ENCODE peak calls at places on chromosomes 6 and 20, in eight cellular contexts. V is GM23338, F is OCI-LY7, Q is hepatocyte, U is PC-9, E is HCT116, L is SK-N-SH, Y is MM.1S. S is an unnamed sample. For H3K9me2, the result is how much of the 10 kb centered on the place peaks cover.

GRCh38 chr20:3330046-3330741 is 77.3 kb downstream of the DNAAF9 start:
- DNase-seq in Y (no peak), Q (no peak), F (no peak), U (no peak), L (no peak), V (no peak), E (no peak), S (peak)

GRCh38 chr20:48147326-48147725 is 362.0 kb upstream of the SULF2 start:
- DNase-seq in E (no peak), V (no peak), F (no peak), L (no peak), U (no peak), Y (no peak), Q (no peak), S (no peak)

GRCh38 chr6:108497883-108498282 is 62.8 kb upstream of the FOXO3 start:
- DNase-seq in V (peak), L (peak), Y (peak), Q (peak), U (no peak), E (peak), F (peak), S (peak)

GRCh38 chr20:41058007-41058673 is 29.5 kb downstream of the TOP1 start:
- DNase-seq in L (peak), V (no peak), E (peak), F (no peak), U (no peak), Y (no peak), Q (peak), S (peak)

GRCh38 chr6:141050470-141050869 is 1082.3 kb upstream of the GJE1 start:
- DNase-seq in L (no peak), E (no peak), U (no peak), F (no peak), V (no peak), Q (no peak), Y (no peak), S (no peak)

GRCh38 chr20:11849976-11850670 is 67.6 kb upstream of the BTBD3 start:
- DNase-seq in Q (no peak), U (peak), V (no peak), L (no peak), Y (no peak), F (no peak), E (peak), S (peak)

GRCh38 chr6:79710127-79710526 is 79.0 kb downstream of the SH3BGRL2 start:
- DNase-seq in Y (no peak), E (no peak), U (no peak), V (no peak), F (no peak), L (no peak), Q (no peak), S (no peak)

GRCh38 chr6:53862517-53863457 is 68.0 kb downstream of the LRRC1 start:
- DNase-seq in V (no peak), U (no peak), E (no peak), F (no peak), L (no peak), Q (no peak), Y (no peak), S (peak)

DNA sequence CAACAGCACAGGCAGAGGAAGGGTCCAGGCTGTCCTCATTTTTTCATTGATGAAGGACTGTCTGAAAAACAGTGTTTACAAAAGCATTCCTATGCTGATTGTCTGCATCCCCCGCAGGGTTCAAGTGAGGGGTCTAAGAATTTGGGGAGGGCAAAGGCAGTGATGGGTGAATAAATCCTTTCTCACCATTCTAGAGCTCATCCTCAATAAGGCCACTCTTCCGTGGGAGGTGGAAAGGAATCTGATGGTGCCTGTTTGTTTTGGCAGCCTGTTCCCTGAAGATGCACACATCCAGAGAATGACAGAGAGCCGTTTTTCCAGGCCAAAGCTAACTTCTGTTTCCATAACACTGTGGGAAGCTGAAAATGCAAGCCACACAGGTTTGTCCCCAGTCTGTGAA is 164.5 kb downstream of the MOXD1 start:
- DNase-seq in Y (no peak), U (no peak), L (no peak), V (peak), F (no peak), E (no peak), Q (no peak), S (no peak)
- H3K9me2 ChIP-seq in Y (under half), U (under half), L (under half), V (under half), F (under half), E (under half), Q (under half), S (under half)

DNA sequence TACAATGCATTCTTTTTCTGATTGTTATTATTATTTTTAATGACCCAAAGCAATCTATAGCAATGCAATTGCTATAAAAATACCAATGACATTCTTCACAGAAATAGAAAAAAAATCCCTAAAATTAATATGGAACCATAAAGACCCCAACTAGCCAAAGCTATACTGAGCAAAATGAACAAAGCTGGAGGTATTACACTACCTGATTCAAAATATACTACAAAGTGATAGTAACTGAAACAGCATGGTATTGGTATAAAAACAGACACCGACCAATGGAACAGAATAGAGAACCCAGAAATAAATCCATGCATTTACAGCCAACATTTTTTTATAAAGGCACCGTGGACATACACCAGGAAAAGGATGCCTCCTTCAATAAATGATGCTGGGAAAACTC is 60.5 kb upstream of the EEF1A1 start:
- DNase-seq in E (no peak), Y (no peak), Q (no peak), L (no peak), F (no peak), V (no peak), U (no peak), S (no peak)
- TF ChIP-seq CTCF in E (no peak), Y (no peak), Q (no peak), L (no peak), F (no peak), V (no peak), U (no peak), S (no peak)

GRCh38 chr20:2259731-2260130 is 36.1 kb upstream of the TGM3 start:
- DNase-seq in L (no peak), E (no peak), F (no peak), V (no peak), U (no peak), Y (no peak), Q (no peak), S (no peak)
- H3K9me2 ChIP-seq in L (under half), E (under half), F (under half), V (under half), U (under half), Y (under half), Q (under half), S (under half)

DNA sequence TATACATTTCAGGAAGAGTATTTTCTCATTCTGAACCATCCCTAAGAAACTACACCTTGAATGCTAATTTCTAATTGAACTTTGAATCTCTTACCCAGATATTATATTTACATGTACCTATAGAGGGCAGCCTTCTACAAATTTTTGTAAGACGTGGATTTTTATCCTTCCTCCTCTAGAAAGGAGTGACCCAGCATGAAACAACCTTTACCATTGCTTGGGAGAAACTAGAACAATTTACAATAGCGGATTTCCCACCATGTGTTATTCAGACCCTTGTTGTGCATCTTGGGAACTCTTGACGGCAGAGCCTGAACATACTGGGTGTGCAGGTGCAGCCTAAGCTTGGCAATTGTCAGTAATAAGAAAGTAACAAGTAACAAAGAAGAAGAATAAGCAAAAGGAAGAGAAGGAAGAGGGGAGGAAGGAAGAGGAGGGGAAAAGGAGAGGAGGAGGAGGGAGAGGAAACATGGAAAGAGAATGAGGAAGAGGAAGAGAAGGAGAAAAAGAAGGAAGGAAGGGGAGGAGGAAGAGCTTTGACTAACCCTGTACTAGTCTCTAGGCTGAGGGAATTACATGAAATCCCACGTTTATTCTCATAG is 10.8 kb upstream of the TAAR1 start:
- DNase-seq in V (peak), Q (peak), Y (peak), L (peak), U (peak), E (peak), F (peak), S (peak)
- TF ChIP-seq CTCF in V (peak), Q (peak), Y (peak), L (peak), U (peak), E (peak), F (peak), S (peak)